ENCODE peak calls at places on chromosomes 16 and 17, in eight cellular contexts. Y is AG09309; B is NCI-H345; V is stimulated activated CD4-positive, alpha-beta T cell treated with anti-CD3 and anti-CD28 coated beads, Interleukin-12 subunit alpha, Interleukin-12 subunit beta, amount 100 ng/mL, for 4 hours; R is heart right ventricle; L is T-cell; X is erythroblast; N is naive thymus-derived CD4-positive, alpha-beta T cell. C is an unnamed sample.

GRCh38 chr17:19019041-19019941 is 14.7 kb upstream of the FAM83G start:
- DNase-seq in V (no peak), R (no peak), N (no peak), B (peak; percentile 16), X (peak; percentile 25), L (no peak), Y (no peak), C (no peak)

GRCh38 chr16:64782484-64782883 is 339.4 kb downstream of the CDH11 start:
- DNase-seq in N (no peak), X (no peak), L (no peak), V (no peak), B (no peak), R (no peak), Y (no peak), C (no peak)

GRCh38 chr16:20880867-20881866 is 19.0 kb downstream of the DCUN1D3 start:
- DNase-seq in R (no peak), V (no peak), Y (no peak), L (no peak), X (no peak), N (no peak), B (no peak), C (no peak)

GRCh38 chr17:14372905-14373559 is 72.2 kb downstream of the HS3ST3B1 start:
- DNase-seq in V (no peak), R (no peak), X (no peak), L (no peak), N (no peak), B (no peak), Y (no peak), C (peak; percentile 15)

GRCh38 chr17:1241904-1242303 is 28.3 kb upstream of the BHLHA9 start:
- DNase-seq in B (peak; percentile 28), R (no peak), N (no peak), X (no peak), L (no peak), Y (peak; percentile 45), V (no peak), C (no peak)

GRCh38 chr17:306116-306515 is 46.5 kb downstream of the RPH3AL start:
- DNase-seq in V (no peak), R (no peak), Y (no peak), B (no peak), N (no peak), X (no peak), L (no peak), C (no peak)

GRCh38 chr16:81697321-81697885 is 81.7 kb upstream of the PLCG2 start:
- DNase-seq in R (peak; percentile 51), V (peak; percentile 43), X (peak; percentile 73), Y (no peak), N (no peak), L (no peak), B (peak; percentile 26), C (peak; percentile 85)

GRCh38 chr16:11347831-11348230 is 2.6 kb downstream of the RMI2 start:
- DNase-seq in R (no peak), Y (no peak), L (no peak), X (no peak), B (no peak), N (no peak), V (no peak), C (no peak)

GRCh38 chr16:16139061-16139460 is 84.2 kb downstream of the ABCC6 start:
- DNase-seq in V (no peak), B (no peak), X (no peak), N (no peak), R (no peak), Y (no peak), L (no peak), C (no peak)

GRCh38 chr16:85064186-85064585 is 36.6 kb downstream of the KIAA0513 start:
- DNase-seq in R (no peak), Y (no peak), X (no peak), B (no peak), L (no peak), V (no peak), N (no peak), C (no peak)

GRCh38 chr17:61179316-61179715 is 220.3 kb upstream of the TBX2 start:
- DNase-seq in N (no peak), Y (no peak), R (no peak), L (no peak), X (no peak), V (no peak), B (no peak), C (no peak)

GRCh38 chr16:66903544-66904427 is 14.9 kb downstream of the CDH16 start:
- DNase-seq in R (peak; percentile 84), X (peak; percentile 69), V (no peak), B (no peak), N (no peak), L (no peak), Y (no peak), C (no peak)

GRCh38 chr16:75304521-75305363 is 53.3 kb upstream of the BCAR1 start:
- DNase-seq in R (peak; percentile 41), X (peak; percentile 92), L (no peak), V (no peak), Y (peak; percentile 90), N (no peak), B (no peak), C (no peak)

GRCh38 chr17:6941989-6942388 is 53.9 kb upstream of the ALOX12 start:
- DNase-seq in X (no peak), V (no peak), R (no peak), L (no peak), B (no peak), N (no peak), Y (no peak), C (no peak)

GRCh38 chr16:12794486-12795399 is 8.9 kb downstream of the CPPED1 start:
- DNase-seq in X (peak; percentile 68), B (no peak), Y (no peak), V (no peak), N (no peak), R (peak; percentile 57), L (no peak), C (no peak)

GRCh38 chr17:7523033-7523432 is 25.8 kb upstream of the TNFSF12 start:
- DNase-seq in B (no peak), N (no peak), L (no peak), X (peak; percentile 74), V (peak; percentile 38), Y (no peak), R (no peak), C (peak; percentile 42)